ENCODE peak calls at places on chromosomes 5 and 9, in ten cellular contexts. E is body of pancreas, P is fibroblast of pulmonary artery, D is cardiac muscle cell, A is dorsolateral prefrontal cortex, K is heart right ventricle, J is adipocyte, Y is H7, G is mucosa of descending colon, I is GM12864. Z is an unnamed sample.

GRCh38 chr5:126385509-126385908 is 37.7 kb upstream of the GRAMD2B start:
- DNase-seq in Y (no peak), K (no peak), I (no peak), J (no peak), G (no peak), E (no peak), P (no peak), D (no peak), A (no peak), Z (no peak)

GRCh38 chr5:159105318-159106053 is 5.8 kb upstream of the EBF1 start:
- DNase-seq in I (no peak), G (no peak), A (no peak), J (no peak), P (no peak), K (no peak), D (no peak), E (no peak), Y (peak; percentile 55), Z (no peak)

GRCh38 chr9:92615790-92616189 is 54.1 kb downstream of the IPPK start:
- DNase-seq in E (no peak), P (no peak), G (no peak), J (no peak), I (no peak), A (no peak), Y (no peak), K (no peak), D (no peak), Z (no peak)

GRCh38 chr5:59088546-59088945 is 505.7 kb downstream of the RAB3C start:
- DNase-seq in J (no peak), A (no peak), E (no peak), Y (no peak), D (no peak), G (no peak), I (no peak), K (no peak), P (no peak), Z (no peak)

GRCh38 chr9:36193049-36193448 is 2.3 kb downstream of the CLTA start:
- DNase-seq in J (peak; percentile 22), Y (no peak), G (no peak), A (no peak), E (no peak), D (no peak), I (no peak), P (no peak), K (no peak), Z (no peak)

GRCh38 chr5:127077346-127077745 is 4.0 kb upstream of the C5orf63 start:
- DNase-seq in G (no peak), P (no peak), K (no peak), I (no peak), A (no peak), Y (no peak), J (no peak), E (no peak), D (no peak), Z (no peak)

GRCh38 chr5:87120518-87121314 is 147.0 kb upstream of the RASA1 start:
- DNase-seq in E (no peak), I (peak; percentile 29), A (no peak), J (peak; percentile 75), P (peak; percentile 82), G (no peak), K (no peak), D (no peak), Y (no peak), Z (peak; percentile 90)

GRCh38 chr9:87874320-87874655 is 8.4 kb upstream of the SPATA31E1 start:
- DNase-seq in J (no peak), G (no peak), K (no peak), Y (no peak), A (no peak), E (no peak), P (no peak), I (no peak), D (peak; percentile 6), Z (no peak)

GRCh38 chr5:919356-920000 is 26.8 kb downstream of the TRIP13 start:
- DNase-seq in D (peak; percentile 27), G (no peak), I (no peak), P (no peak), J (no peak), Y (no peak), A (no peak), K (no peak), E (no peak), Z (no peak)

GRCh38 chr9:21558627-21559401 is 76.7 kb upstream of the IFNE start:
- DNase-seq in A (no peak), P (peak; percentile 58), G (no peak), D (no peak), I (no peak), Y (no peak), E (peak; percentile 10), K (no peak), J (peak; percentile 65), Z (no peak)
- H3K4me3 ChIP-seq in A (peak overlapping the region; percentile 50), P (peak overlapping the region; percentile 62), G (no peak overlapping the region), D (peak overlapping the region; percentile 73), I (peak overlapping the region; percentile 33), Y (peak overlapping the region; percentile 89), E (peak overlapping the region; percentile 41), K (peak overlapping the region; percentile 51), J (peak overlapping the region; percentile 85), Z (peak overlapping the region; percentile 82)

DNA sequence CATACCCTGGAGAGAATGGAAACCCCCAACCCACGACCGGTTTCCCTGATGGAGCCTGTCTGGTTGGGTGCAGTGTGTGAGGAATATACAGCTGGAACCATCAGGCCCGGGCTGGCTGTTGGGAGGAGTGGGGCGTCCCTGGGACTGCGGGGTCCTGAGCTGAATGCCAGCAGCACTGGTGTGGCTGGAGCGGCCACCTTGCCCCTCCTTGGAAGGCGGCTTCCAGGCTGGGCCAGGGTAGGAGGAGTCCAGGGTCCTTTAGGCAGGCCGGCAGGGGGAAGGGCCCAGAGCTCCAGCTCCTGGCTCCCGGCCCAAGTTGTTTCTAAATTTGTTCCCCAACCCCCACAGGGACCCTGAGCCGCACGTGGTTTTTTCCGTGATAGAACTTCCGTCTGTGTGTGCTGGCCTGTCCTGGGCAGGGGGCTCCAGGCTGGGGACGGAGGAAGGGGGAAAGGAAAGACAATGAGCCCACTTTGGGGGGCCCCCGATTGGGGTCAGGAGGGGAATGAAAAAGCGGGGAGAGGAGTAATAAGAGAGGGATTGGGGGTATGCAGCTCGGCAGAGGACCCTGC is 683 bp upstream of the TOR4A start:
- DNase-seq in D (peak; percentile 94), I (no peak), G (peak; percentile 79), E (peak; percentile 61), Y (peak; percentile 91), A (no peak), P (peak; percentile 84), K (peak; percentile 94), J (peak; percentile 80), Z (peak; percentile 51)
- H3K4me3 ChIP-seq in D (peak overlapping the region; percentile 26), I (peak overlapping the region; percentile 69), G (no peak overlapping the region), E (no peak overlapping the region), Y (peak overlapping the region; percentile 60), A (no peak overlapping the region), P (peak overlapping the region; percentile 72), K (peak overlapping the region; percentile 70), J (peak overlapping the region; percentile 61), Z (peak overlapping the region; percentile 63)

GRCh38 chr9:129697111-129697955 is 31.9 kb downstream of the PRRX2 start:
- DNase-seq in D (peak; percentile 75), A (no peak), J (peak; percentile 95), G (peak; percentile 33), I (no peak), K (peak; percentile 48), E (peak; percentile 28), P (peak; percentile 52), Y (peak; percentile 94), Z (peak; percentile 92)

GRCh38 chr9:129695870-129696269 is 30.4 kb downstream of the PRRX2 start:
- DNase-seq in Y (no peak), G (no peak), D (no peak), J (no peak), P (no peak), E (no peak), K (no peak), A (no peak), I (no peak), Z (no peak)

GRCh38 chr9:129701054-129701453 is 35.6 kb downstream of the PRRX2 start:
- DNase-seq in A (no peak), I (no peak), G (no peak), K (no peak), J (no peak), Y (no peak), P (no peak), E (no peak), D (no peak), Z (no peak)

GRCh38 chr9:129696803-129697110 is 31.3 kb downstream of the PRRX2 start:
- DNase-seq in D (no peak), K (no peak), J (no peak), E (no peak), G (no peak), A (no peak), Y (peak; percentile 83), P (no peak), I (no peak), Z (no peak)

DNA sequence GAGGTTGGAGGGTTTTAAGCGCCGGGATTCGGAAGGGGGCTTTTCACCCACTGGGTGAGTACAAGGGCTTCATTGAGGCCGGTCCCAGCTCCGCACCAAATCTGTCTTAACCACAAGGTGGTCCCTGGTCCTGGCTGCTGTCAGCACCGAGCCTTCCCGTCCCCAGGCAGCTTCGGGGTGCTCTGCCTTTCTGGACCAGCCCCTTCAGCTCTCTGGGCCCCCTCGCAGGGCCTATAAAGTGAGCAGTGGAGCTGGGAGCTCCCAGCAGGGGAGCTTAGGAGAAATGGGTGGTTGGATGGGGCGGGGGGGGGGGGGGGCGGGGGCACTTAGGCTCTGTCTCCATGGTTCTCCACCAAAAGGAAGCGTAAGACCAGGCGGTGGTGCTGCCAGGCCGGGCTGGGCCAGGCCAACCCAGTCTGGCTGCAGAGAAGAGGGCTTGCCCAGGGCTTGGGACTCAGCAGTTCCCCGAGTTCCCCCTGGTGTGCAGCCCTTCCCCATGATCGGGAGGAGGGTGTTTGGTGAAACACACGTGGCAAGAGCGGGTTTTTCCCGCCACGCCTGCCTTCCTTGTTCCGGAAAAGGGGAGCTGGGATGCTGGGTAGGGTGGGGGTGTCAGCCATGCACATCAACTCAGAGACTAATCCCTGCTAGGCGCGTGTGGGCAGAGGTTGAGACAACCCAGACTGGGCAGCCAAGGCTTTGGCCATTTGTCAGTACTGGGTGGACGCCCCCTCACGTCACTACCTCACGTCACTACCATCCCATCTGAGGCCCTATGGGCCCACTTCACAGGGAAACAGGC is 32.7 kb downstream of the PRRX2 start:
- DNase-seq in E (peak; percentile 21), I (no peak), J (peak; percentile 73), G (peak; percentile 26), K (peak; percentile 43), A (no peak), Y (peak; percentile 79), D (no peak), P (no peak), Z (peak; percentile 98)
- H3K4me3 ChIP-seq in E (no peak overlapping the region), I (no peak overlapping the region), J (peak overlapping the region; percentile 77), G (no peak overlapping the region), K (peak overlapping the region; percentile 46), A (peak overlapping the region; percentile 28), Y (peak overlapping the region; percentile 53), D (peak overlapping the region; percentile 39), P (peak overlapping the region; percentile 43), Z (peak overlapping the region; percentile 44)

DNA sequence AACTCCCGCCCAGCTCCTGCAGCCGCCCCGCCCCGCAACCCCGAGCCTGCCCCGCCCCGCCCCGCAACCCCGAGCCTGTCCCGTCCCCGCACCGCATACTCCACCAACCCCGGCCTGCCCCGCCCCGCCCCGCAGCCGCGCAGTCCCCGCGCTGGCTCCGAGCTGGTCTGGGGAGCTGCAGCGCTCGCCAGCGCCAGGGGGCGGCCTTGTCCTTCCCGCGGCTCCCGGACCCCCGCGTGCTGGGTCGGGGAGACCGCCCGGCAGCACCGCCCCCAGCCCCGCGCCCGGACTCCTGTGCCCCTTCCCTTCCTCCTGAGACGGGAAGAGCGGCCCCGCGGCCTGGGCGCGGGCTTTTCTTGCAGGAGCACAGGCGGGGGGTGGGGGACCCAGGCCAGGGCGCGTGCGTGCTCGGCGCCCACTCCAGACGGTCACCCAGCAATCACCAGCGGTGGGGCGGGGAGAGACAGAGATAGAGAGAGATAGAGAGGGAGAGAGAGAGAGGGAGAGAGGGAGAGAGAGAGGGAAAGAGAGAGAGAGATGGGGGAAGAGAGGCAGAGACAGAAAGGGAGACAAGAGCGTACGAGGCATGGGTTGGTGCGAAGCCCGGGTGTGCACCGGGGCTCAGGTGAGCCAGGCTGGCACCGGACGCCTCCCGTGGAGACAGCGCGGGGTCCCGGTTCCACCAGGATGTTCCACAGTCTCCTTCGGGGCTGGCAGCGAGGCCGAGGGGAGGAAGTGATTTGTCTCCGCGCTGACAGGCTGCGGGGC is 14.7 kb upstream of the TMEM250 start:
- DNase-seq in P (peak; percentile 19), K (no peak), A (no peak), D (peak; percentile 80), E (no peak), I (no peak), Y (peak; percentile 98), J (peak; percentile 80), G (no peak), Z (no peak)
- H3K4me3 ChIP-seq in P (peak overlapping the region; percentile 31), K (peak overlapping the region; percentile 45), A (peak overlapping the region; percentile 45), D (peak overlapping the region; percentile 32), E (no peak overlapping the region), I (no peak overlapping the region), Y (peak overlapping the region; percentile 38), J (no peak overlapping the region), G (no peak overlapping the region), Z (peak overlapping the region; percentile 6)